ENCODE peak calls at places on chromosomes 13 and 19, in eight cellular contexts. T, X, F, Q, A, B, R and Z are unnamed samples.

GRCh38 chr13:30587231-30587630 is 30.5 kb upstream of the USPL1 start:
- DNase-seq in B (no peak), A (no peak), F (no peak), R (no peak), T (no peak), Q (no peak), X (no peak), Z (no peak)

GRCh38 chr19:46824887-46825730 is 25.5 kb downstream of the AP2S1 start:
- DNase-seq in T (no peak), Q (no peak), F (no peak), B (no peak), R (no peak), X (no peak), A (no peak), Z (no peak)

GRCh38 chr19:18775586-18776287 is 15.4 kb downstream of the COMP start:
- DNase-seq in R (no peak), T (no peak), X (no peak), A (no peak), B (no peak), Q (peak; percentile 69), F (no peak), Z (no peak)

GRCh38 chr13:69601661-69602060 is 506.0 kb upstream of the ATXN8OS start:
- DNase-seq in X (no peak), R (no peak), B (no peak), F (no peak), Q (no peak), A (no peak), T (no peak), Z (no peak)

GRCh38 chr13:36888645-36889044 is 31.4 kb downstream of the SMAD9 start:
- DNase-seq in A (no peak), B (no peak), X (no peak), Q (no peak), T (no peak), R (no peak), F (no peak), Z (no peak)

GRCh38 chr19:48123907-48124675 is 13.5 kb upstream of the PLA2G4C start:
- DNase-seq in T (peak; percentile 42), Q (peak; percentile 90), F (no peak), X (no peak), A (no peak), R (no peak), B (no peak), Z (peak; percentile 72)

GRCh38 chr13:95627590-95627989 is 16.9 kb downstream of the DZIP1 start:
- DNase-seq in X (no peak), Q (peak; percentile 62), T (peak; percentile 21), A (no peak), F (no peak), R (no peak), B (no peak), Z (no peak)

GRCh38 chr19:52270266-52270885 is 989 bp downstream of the ZNF766 start:
- DNase-seq in T (no peak), X (no peak), B (peak; percentile 47), Q (no peak), A (no peak), F (peak; percentile 53), R (no peak), Z (no peak)

GRCh38 chr19:7480975-7481265 is 7.9 kb downstream of the PEX11G start:
- DNase-seq in T (no peak), B (no peak), F (no peak), Q (no peak), X (no peak), R (no peak), A (no peak), Z (no peak)

GRCh38 chr19:17764348-17764747 is 13.1 kb downstream of the FCHO1 start:
- DNase-seq in T (no peak), R (no peak), B (no peak), A (no peak), X (no peak), F (no peak), Q (no peak), Z (no peak)

GRCh38 chr19:19062454-19063182 is 1.2 kb upstream of the SLC25A42 start:
- DNase-seq in A (no peak), R (no peak), Q (peak; percentile 45), F (no peak), X (no peak), B (no peak), T (no peak), Z (peak; percentile 51)

GRCh38 chr13:43329702-43330101 is 306.3 kb downstream of the DNAJC15 start:
- DNase-seq in B (no peak), A (no peak), Q (no peak), F (no peak), R (no peak), X (no peak), T (no peak), Z (no peak)

GRCh38 chr19:14375055-14375581 is 6.1 kb upstream of the ADGRE5 start:
- DNase-seq in B (no peak), A (peak; percentile 56), T (no peak), R (no peak), Q (no peak), X (peak; percentile 70), F (no peak), Z (no peak)

GRCh38 chr19:3721900-3722442 is 13.8 kb downstream of the TJP3 start:
- DNase-seq in X (no peak), F (no peak), R (no peak), T (no peak), A (no peak), Q (no peak), B (no peak), Z (no peak)

GRCh38 chr19:3722443-3723109 is 14.4 kb downstream of the TJP3 start:
- DNase-seq in Q (no peak), A (peak; percentile 89), X (no peak), F (peak; percentile 94), R (no peak), B (peak; percentile 83), T (no peak), Z (no peak)

GRCh38 chr19:3719868-3720532 is 11.8 kb downstream of the TJP3 start:
- DNase-seq in T (no peak), F (no peak), X (no peak), Q (no peak), R (no peak), B (no peak), A (no peak), Z (no peak)

GRCh38 chr19:3720533-3720917 is 12.3 kb downstream of the TJP3 start:
- DNase-seq in T (no peak), B (no peak), R (no peak), A (peak; percentile 90), F (no peak), Q (no peak), X (no peak), Z (no peak)

GRCh38 chr19:3721131-3721899 is 13.1 kb downstream of the TJP3 start:
- DNase-seq in X (peak; percentile 85), Q (peak; percentile 83), A (peak; percentile 99), B (peak; percentile 100), F (peak; percentile 99), T (peak; percentile 23), R (no peak), Z (no peak)
- TF ChIP-seq CTCF in X (no peak), Q (no peak), A (no peak), B (no peak), F (no peak), T (no peak), R (no peak), Z (no peak)

GRCh38 chr19:35766571-35767104 is 8.7 kb downstream of the PROSER3 start:
- DNase-seq in X (no peak), Q (no peak), B (no peak), F (peak; percentile 49), R (no peak), T (no peak), A (no peak), Z (no peak)
- H3K4me3 ChIP-seq in X (no peak overlapping the region), Q (no peak overlapping the region), B (no peak overlapping the region), F (no peak overlapping the region), R (no peak overlapping the region), T (no peak overlapping the region), A (no peak overlapping the region), Z (no peak overlapping the region)

GRCh38 chr19:10555613-10555979 is 10.2 kb downstream of the KRI1 start:
- DNase-seq in R (no peak), B (no peak), T (no peak), Q (no peak), F (no peak), A (no peak), X (no peak), Z (no peak)

GRCh38 chr19:10553087-10553667 is 9.5 kb downstream of the ATG4D start:
- DNase-seq in T (no peak), Q (no peak), F (no peak), B (no peak), X (peak; percentile 51), A (no peak), R (no peak), Z (no peak)

GRCh38 chr19:10552596-10553053 is 8.9 kb downstream of the ATG4D start:
- DNase-seq in T (no peak), Q (peak; percentile 44), F (peak; percentile 91), A (no peak), R (no peak), X (no peak), B (peak; percentile 85), Z (peak; percentile 20)

GRCh38 chr19:10553943-10554381 is 10.3 kb downstream of the ATG4D start:
- DNase-seq in B (no peak), F (no peak), R (no peak), X (peak; percentile 58), A (peak; percentile 63), T (no peak), Q (no peak), Z (no peak)

DNA sequence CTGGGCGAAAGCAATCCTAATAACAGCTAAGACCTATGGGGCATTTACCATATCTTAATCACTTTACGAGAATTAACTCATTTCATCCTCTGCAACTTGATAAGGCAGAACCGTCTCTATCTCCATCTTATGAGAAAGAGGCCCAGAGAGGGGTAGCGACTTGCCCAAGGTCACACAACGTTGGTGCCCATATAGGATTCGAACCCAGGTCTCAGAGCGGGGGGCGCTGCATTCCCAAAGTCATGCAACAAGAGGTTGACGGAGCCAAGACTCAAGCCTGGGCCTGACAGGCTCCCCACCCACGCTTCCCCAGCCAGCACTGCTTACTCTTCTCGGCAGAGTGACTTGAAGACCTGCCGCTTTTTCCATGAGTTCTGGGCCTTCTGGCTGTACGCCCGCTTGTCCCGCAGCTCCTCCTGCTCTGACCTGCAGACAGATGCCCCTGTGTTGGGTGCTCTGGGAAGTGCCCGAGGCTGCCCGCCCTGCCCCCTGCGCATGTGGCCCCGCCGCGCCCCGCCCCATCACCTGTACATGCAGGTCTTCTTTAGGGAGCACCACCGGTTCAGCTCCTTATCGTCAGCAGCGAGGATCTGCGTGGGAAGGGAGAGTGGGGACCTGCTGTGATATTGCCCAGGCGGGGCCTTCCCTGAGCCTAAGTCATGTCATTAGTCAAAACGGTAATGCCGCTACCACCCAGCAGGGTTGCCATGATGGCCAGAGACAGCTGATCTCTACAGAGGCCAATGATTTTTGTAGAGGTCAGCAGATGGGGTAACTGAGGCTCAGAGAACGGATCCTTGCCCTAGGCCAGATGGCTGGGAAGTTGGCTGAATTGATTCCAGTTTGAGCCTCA is 10.8 kb downstream of the KRI1 start:
- DNase-seq in B (no peak), R (no peak), Q (no peak), A (no peak), T (no peak), F (peak; percentile 64), X (peak; percentile 46), Z (no peak)
- TF ChIP-seq CTCF in B (no peak), R (no peak), Q (no peak), A (no peak), T (no peak), F (peak; percentile 58), X (no peak), Z (peak; percentile 6)

DNA sequence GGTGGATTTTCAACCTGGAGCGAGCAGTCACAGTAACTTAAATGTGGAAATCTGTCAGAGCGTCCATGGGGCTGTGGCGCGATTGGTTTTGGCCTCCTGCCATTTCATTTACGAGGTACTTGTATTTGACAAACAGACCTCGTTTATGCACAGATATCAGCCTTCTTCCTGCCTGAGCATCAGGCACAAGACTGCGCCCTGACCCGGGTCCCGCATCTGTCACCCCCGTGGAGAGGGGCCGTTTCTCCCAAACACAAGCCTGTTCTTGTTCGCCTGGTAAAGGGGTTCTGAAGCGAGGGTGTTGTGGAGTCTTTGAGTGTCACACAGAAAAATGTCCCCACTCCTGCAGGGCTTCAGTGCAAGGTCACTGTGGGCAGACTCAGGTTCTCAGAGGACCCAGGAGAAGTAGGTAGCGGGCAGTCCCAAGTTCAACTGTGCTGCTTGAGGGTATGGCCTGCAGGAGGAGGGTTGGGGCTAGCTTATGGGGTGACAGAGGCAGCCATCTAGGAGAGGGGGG is 202.3 kb downstream of the URI1 start:
- DNase-seq in R (no peak), B (no peak), T (no peak), F (no peak), Q (no peak), X (peak; percentile 10), A (no peak), Z (no peak)
- H3K4me3 ChIP-seq in R (no peak overlapping the region), B (no peak overlapping the region), T (no peak overlapping the region), F (no peak overlapping the region), Q (no peak overlapping the region), X (no peak overlapping the region), A (no peak overlapping the region), Z (no peak overlapping the region)